ENCODE peak calls at places on chromosomes 11 and 22, in ten cellular contexts. One of them, this sample, is unnamed.

GRCh38 chr22:49951001-49951677 is 9.4 kb upstream of the PIM3 start:
- DNase-seq in small intestine: peak
- DNase-seq in psoas muscle: no peak
- DNase-seq in glomerular endothelial cell: no peak
- DNase-seq in activated T-helper 1 cell treated with anti-CD3 and anti-CD28 coated beads, Interleukin-2, amount 50 U/mL, for 16 hours: no peak
- DNase-seq in mesothelial cell of epicardium: peak
- DNase-seq in stimulated activated CD4-positive, alpha-beta T cell treated with anti-CD3 and anti-CD28 coated beads, Interleukin-4, amount 100 ng/mL, for 4 hours: no peak
- DNase-seq in activated CD4-positive, alpha-beta T cell treated with anti-CD3 and anti-CD28 coated beads, Interleukin-2, amount 10 ng/mL, durations not matched to agents 7 days and 5 days: peak
- DNase-seq in non-pigmented ciliary epithelial cell: no peak
- DNase-seq in NCI-H460: no peak
- DNase-seq in this sample: no peak

GRCh38 chr22:29971607-29972006 is 88.6 kb downstream of the MTMR3 start:
- DNase-seq in small intestine: no peak
- DNase-seq in psoas muscle: no peak
- DNase-seq in glomerular endothelial cell: no peak
- DNase-seq in activated T-helper 1 cell treated with anti-CD3 and anti-CD28 coated beads, Interleukin-2, amount 50 U/mL, for 16 hours: no peak
- DNase-seq in mesothelial cell of epicardium: no peak
- DNase-seq in stimulated activated CD4-positive, alpha-beta T cell treated with anti-CD3 and anti-CD28 coated beads, Interleukin-4, amount 100 ng/mL, for 4 hours: no peak
- DNase-seq in activated CD4-positive, alpha-beta T cell treated with anti-CD3 and anti-CD28 coated beads, Interleukin-2, amount 10 ng/mL, durations not matched to agents 7 days and 5 days: no peak
- DNase-seq in non-pigmented ciliary epithelial cell: no peak
- DNase-seq in NCI-H460: no peak
- DNase-seq in this sample: no peak

GRCh38 chr11:36657610-36658225 is 59.7 kb upstream of the RAG2 start:
- DNase-seq in small intestine: no peak
- DNase-seq in psoas muscle: no peak
- DNase-seq in glomerular endothelial cell: no peak
- DNase-seq in activated T-helper 1 cell treated with anti-CD3 and anti-CD28 coated beads, Interleukin-2, amount 50 U/mL, for 16 hours: no peak
- DNase-seq in mesothelial cell of epicardium: no peak
- DNase-seq in stimulated activated CD4-positive, alpha-beta T cell treated with anti-CD3 and anti-CD28 coated beads, Interleukin-4, amount 100 ng/mL, for 4 hours: no peak
- DNase-seq in activated CD4-positive, alpha-beta T cell treated with anti-CD3 and anti-CD28 coated beads, Interleukin-2, amount 10 ng/mL, durations not matched to agents 7 days and 5 days: no peak
- DNase-seq in non-pigmented ciliary epithelial cell: no peak
- DNase-seq in NCI-H460: no peak
- DNase-seq in this sample: no peak

GRCh38 chr22:38187413-38188212 is 6.0 kb upstream of the PLA2G6 start:
- DNase-seq in small intestine: peak
- DNase-seq in psoas muscle: no peak
- DNase-seq in glomerular endothelial cell: no peak
- DNase-seq in activated T-helper 1 cell treated with anti-CD3 and anti-CD28 coated beads, Interleukin-2, amount 50 U/mL, for 16 hours: no peak
- DNase-seq in mesothelial cell of epicardium: no peak
- DNase-seq in stimulated activated CD4-positive, alpha-beta T cell treated with anti-CD3 and anti-CD28 coated beads, Interleukin-4, amount 100 ng/mL, for 4 hours: no peak
- DNase-seq in activated CD4-positive, alpha-beta T cell treated with anti-CD3 and anti-CD28 coated beads, Interleukin-2, amount 10 ng/mL, durations not matched to agents 7 days and 5 days: no peak
- DNase-seq in non-pigmented ciliary epithelial cell: no peak
- DNase-seq in NCI-H460: no peak
- DNase-seq in this sample: no peak

GRCh38 chr11:8459711-8460399 is 134.2 kb downstream of the STK33 start:
- DNase-seq in small intestine: no peak
- DNase-seq in psoas muscle: no peak
- DNase-seq in glomerular endothelial cell: no peak
- DNase-seq in activated T-helper 1 cell treated with anti-CD3 and anti-CD28 coated beads, Interleukin-2, amount 50 U/mL, for 16 hours: no peak
- DNase-seq in mesothelial cell of epicardium: no peak
- DNase-seq in stimulated activated CD4-positive, alpha-beta T cell treated with anti-CD3 and anti-CD28 coated beads, Interleukin-4, amount 100 ng/mL, for 4 hours: no peak
- DNase-seq in activated CD4-positive, alpha-beta T cell treated with anti-CD3 and anti-CD28 coated beads, Interleukin-2, amount 10 ng/mL, durations not matched to agents 7 days and 5 days: no peak
- DNase-seq in non-pigmented ciliary epithelial cell: no peak
- DNase-seq in NCI-H460: no peak
- DNase-seq in this sample: no peak

GRCh38 chr11:113675565-113675964 is 30.5 kb downstream of the TMPRSS5 start:
- DNase-seq in small intestine: no peak
- DNase-seq in psoas muscle: no peak
- DNase-seq in glomerular endothelial cell: no peak
- DNase-seq in activated T-helper 1 cell treated with anti-CD3 and anti-CD28 coated beads, Interleukin-2, amount 50 U/mL, for 16 hours: no peak
- DNase-seq in mesothelial cell of epicardium: no peak
- DNase-seq in stimulated activated CD4-positive, alpha-beta T cell treated with anti-CD3 and anti-CD28 coated beads, Interleukin-4, amount 100 ng/mL, for 4 hours: no peak
- DNase-seq in activated CD4-positive, alpha-beta T cell treated with anti-CD3 and anti-CD28 coated beads, Interleukin-2, amount 10 ng/mL, durations not matched to agents 7 days and 5 days: no peak
- DNase-seq in non-pigmented ciliary epithelial cell: no peak
- DNase-seq in NCI-H460: no peak
- DNase-seq in this sample: no peak

GRCh38 chr22:22369962-22370265 is 125.3 kb downstream of the VPREB1 start:
- DNase-seq in small intestine: no peak
- DNase-seq in psoas muscle: no peak
- DNase-seq in glomerular endothelial cell: no peak
- DNase-seq in activated T-helper 1 cell treated with anti-CD3 and anti-CD28 coated beads, Interleukin-2, amount 50 U/mL, for 16 hours: no peak
- DNase-seq in mesothelial cell of epicardium: no peak
- DNase-seq in stimulated activated CD4-positive, alpha-beta T cell treated with anti-CD3 and anti-CD28 coated beads, Interleukin-4, amount 100 ng/mL, for 4 hours: no peak
- DNase-seq in activated CD4-positive, alpha-beta T cell treated with anti-CD3 and anti-CD28 coated beads, Interleukin-2, amount 10 ng/mL, durations not matched to agents 7 days and 5 days: no peak
- DNase-seq in non-pigmented ciliary epithelial cell: no peak
- DNase-seq in NCI-H460: no peak
- DNase-seq in this sample: no peak

GRCh38 chr22:24076091-24076867 is 65.2 kb downstream of the CABIN1 start:
- DNase-seq in small intestine: no peak
- DNase-seq in psoas muscle: no peak
- DNase-seq in glomerular endothelial cell: no peak
- DNase-seq in activated T-helper 1 cell treated with anti-CD3 and anti-CD28 coated beads, Interleukin-2, amount 50 U/mL, for 16 hours: no peak
- DNase-seq in mesothelial cell of epicardium: no peak
- DNase-seq in stimulated activated CD4-positive, alpha-beta T cell treated with anti-CD3 and anti-CD28 coated beads, Interleukin-4, amount 100 ng/mL, for 4 hours: no peak
- DNase-seq in activated CD4-positive, alpha-beta T cell treated with anti-CD3 and anti-CD28 coated beads, Interleukin-2, amount 10 ng/mL, durations not matched to agents 7 days and 5 days: no peak
- DNase-seq in non-pigmented ciliary epithelial cell: no peak
- DNase-seq in NCI-H460: no peak
- DNase-seq in this sample: no peak

GRCh38 chr22:17007257-17007656 is 765 bp downstream of the GAB4 start:
- DNase-seq in small intestine: no peak
- DNase-seq in psoas muscle: peak
- DNase-seq in glomerular endothelial cell: no peak
- DNase-seq in activated T-helper 1 cell treated with anti-CD3 and anti-CD28 coated beads, Interleukin-2, amount 50 U/mL, for 16 hours: no peak
- DNase-seq in mesothelial cell of epicardium: no peak
- DNase-seq in stimulated activated CD4-positive, alpha-beta T cell treated with anti-CD3 and anti-CD28 coated beads, Interleukin-4, amount 100 ng/mL, for 4 hours: no peak
- DNase-seq in activated CD4-positive, alpha-beta T cell treated with anti-CD3 and anti-CD28 coated beads, Interleukin-2, amount 10 ng/mL, durations not matched to agents 7 days and 5 days: no peak
- DNase-seq in non-pigmented ciliary epithelial cell: no peak
- DNase-seq in NCI-H460: no peak
- DNase-seq in this sample: no peak

GRCh38 chr11:64604458-64605247 is 13.6 kb downstream of the SLC22A12 start:
- DNase-seq in small intestine: no peak
- DNase-seq in psoas muscle: no peak
- DNase-seq in glomerular endothelial cell: no peak
- DNase-seq in activated T-helper 1 cell treated with anti-CD3 and anti-CD28 coated beads, Interleukin-2, amount 50 U/mL, for 16 hours: no peak
- DNase-seq in mesothelial cell of epicardium: no peak
- DNase-seq in stimulated activated CD4-positive, alpha-beta T cell treated with anti-CD3 and anti-CD28 coated beads, Interleukin-4, amount 100 ng/mL, for 4 hours: no peak
- DNase-seq in activated CD4-positive, alpha-beta T cell treated with anti-CD3 and anti-CD28 coated beads, Interleukin-2, amount 10 ng/mL, durations not matched to agents 7 days and 5 days: no peak
- DNase-seq in non-pigmented ciliary epithelial cell: no peak
- DNase-seq in NCI-H460: no peak
- DNase-seq in this sample: no peak

GRCh38 chr11:125933030-125933813 is 12.6 kb upstream of the VSIG10L2 start:
- DNase-seq in small intestine: no peak
- DNase-seq in psoas muscle: no peak
- DNase-seq in glomerular endothelial cell: no peak
- DNase-seq in activated T-helper 1 cell treated with anti-CD3 and anti-CD28 coated beads, Interleukin-2, amount 50 U/mL, for 16 hours: no peak
- DNase-seq in mesothelial cell of epicardium: no peak
- DNase-seq in stimulated activated CD4-positive, alpha-beta T cell treated with anti-CD3 and anti-CD28 coated beads, Interleukin-4, amount 100 ng/mL, for 4 hours: no peak
- DNase-seq in activated CD4-positive, alpha-beta T cell treated with anti-CD3 and anti-CD28 coated beads, Interleukin-2, amount 10 ng/mL, durations not matched to agents 7 days and 5 days: no peak
- DNase-seq in non-pigmented ciliary epithelial cell: no peak
- DNase-seq in NCI-H460: no peak
- DNase-seq in this sample: no peak

GRCh38 chr11:93524173-93524536 is 19.0 kb downstream of the SMCO4 start:
- DNase-seq in small intestine: no peak
- DNase-seq in psoas muscle: no peak
- DNase-seq in glomerular endothelial cell: no peak
- DNase-seq in activated T-helper 1 cell treated with anti-CD3 and anti-CD28 coated beads, Interleukin-2, amount 50 U/mL, for 16 hours: no peak
- DNase-seq in mesothelial cell of epicardium: no peak
- DNase-seq in stimulated activated CD4-positive, alpha-beta T cell treated with anti-CD3 and anti-CD28 coated beads, Interleukin-4, amount 100 ng/mL, for 4 hours: no peak
- DNase-seq in activated CD4-positive, alpha-beta T cell treated with anti-CD3 and anti-CD28 coated beads, Interleukin-2, amount 10 ng/mL, durations not matched to agents 7 days and 5 days: no peak
- DNase-seq in non-pigmented ciliary epithelial cell: no peak
- DNase-seq in NCI-H460: no peak
- DNase-seq in this sample: no peak

GRCh38 chr11:19698493-19699292 is 13.9 kb upstream of the NAV2 start:
- DNase-seq in small intestine: no peak
- DNase-seq in psoas muscle: peak
- DNase-seq in glomerular endothelial cell: no peak
- DNase-seq in activated T-helper 1 cell treated with anti-CD3 and anti-CD28 coated beads, Interleukin-2, amount 50 U/mL, for 16 hours: no peak
- DNase-seq in mesothelial cell of epicardium: no peak
- DNase-seq in stimulated activated CD4-positive, alpha-beta T cell treated with anti-CD3 and anti-CD28 coated beads, Interleukin-4, amount 100 ng/mL, for 4 hours: no peak
- DNase-seq in activated CD4-positive, alpha-beta T cell treated with anti-CD3 and anti-CD28 coated beads, Interleukin-2, amount 10 ng/mL, durations not matched to agents 7 days and 5 days: no peak
- DNase-seq in non-pigmented ciliary epithelial cell: no peak
- DNase-seq in NCI-H460: no peak
- DNase-seq in this sample: no peak

GRCh38 chr11:66868726-66869291 is 11.9 kb downstream of the LRFN4 start:
- DNase-seq in small intestine: peak
- DNase-seq in psoas muscle: no peak
- DNase-seq in glomerular endothelial cell: no peak
- DNase-seq in activated T-helper 1 cell treated with anti-CD3 and anti-CD28 coated beads, Interleukin-2, amount 50 U/mL, for 16 hours: peak
- DNase-seq in mesothelial cell of epicardium: no peak
- DNase-seq in stimulated activated CD4-positive, alpha-beta T cell treated with anti-CD3 and anti-CD28 coated beads, Interleukin-4, amount 100 ng/mL, for 4 hours: peak
- DNase-seq in activated CD4-positive, alpha-beta T cell treated with anti-CD3 and anti-CD28 coated beads, Interleukin-2, amount 10 ng/mL, durations not matched to agents 7 days and 5 days: peak
- DNase-seq in non-pigmented ciliary epithelial cell: no peak
- DNase-seq in NCI-H460: peak
- DNase-seq in this sample: no peak

This sample was measured in Panc1.